ENCODE peak calls at places on chromosomes 6 and 20, in four cellular contexts. I, O, H and F are unnamed samples.

GRCh38 chr6:46734867-46735719 is at the start of gene PLA2G7:
- DNase-seq in I (no peak), O (no peak), H (peak), F (no peak)

GRCh38 chr6:158666637-158667359 is 16.9 kb downstream of the SYTL3 start:
- DNase-seq in I (no peak), O (no peak), H (peak), F (no peak)

GRCh38 chr6:69580696-69581095 is 216.1 kb downstream of the LMBRD1 start:
- DNase-seq in I (no peak), O (no peak), H (no peak), F (no peak)

GRCh38 chr20:9807176-9807575 is 31.7 kb downstream of the PAK5 start:
- DNase-seq in I (no peak), O (no peak), H (no peak), F (no peak)

GRCh38 chr6:82248233-82248735 is 740 bp upstream of the IBTK start:
- DNase-seq in I (peak), O (no peak), H (peak), F (no peak)

GRCh38 chr6:108074359-108075144 is at the start of gene OSTM1:
- DNase-seq in I (peak), O (peak), H (peak), F (peak)

GRCh38 chr6:151747890-151748289 is 59.6 kb upstream of the ESR1 start:
- DNase-seq in I (no peak), O (no peak), H (no peak), F (no peak)

GRCh38 chr20:38181207-38181693 is 16.2 kb upstream of the TGM2 start:
- DNase-seq in I (no peak), O (no peak), H (no peak), F (no peak)

GRCh38 chr6:35409245-35409644 is 42.9 kb upstream of the FANCE start:
- DNase-seq in I (no peak), O (no peak), H (no peak), F (no peak)

GRCh38 chr6:89977808-89978748 is 83.8 kb downstream of the GJA10 start:
- DNase-seq in I (no peak), O (no peak), H (no peak), F (no peak)

GRCh38 chr6:132648828-132649227 is 10.2 kb downstream of the TAAR1 start:
- DNase-seq in I (no peak), O (no peak), H (no peak), F (no peak)

GRCh38 chr20:2108987-2109386 is 7.4 kb downstream of the STK35 start:
- DNase-seq in I (no peak), O (no peak), H (no peak), F (no peak)

GRCh38 chr6:11796819-11797218 is 18.2 kb upstream of the ADTRP start:
- DNase-seq in I (no peak), O (no peak), H (no peak), F (no peak)

GRCh38 chr20:35451295-35451694 is 4.1 kb upstream of the CEP250 start:
- DNase-seq in I (no peak), O (no peak), H (peak), F (no peak)

GRCh38 chr6:118770112-118770788 is 118.9 kb upstream of the CEP85L start:
- DNase-seq in I (no peak), O (no peak), H (no peak), F (no peak)

GRCh38 chr6:45421700-45422540 is 44.2 kb upstream of the SUPT3H start:
- DNase-seq in I (peak), O (peak), H (peak), F (peak)

GRCh38 chr6:37417393-37417792 is 15.6 kb upstream of the CMTR1 start:
- DNase-seq in I (no peak), O (no peak), H (no peak), F (no peak)

GRCh38 chr20:44542902-44543301 is 21.0 kb upstream of the SERINC3 start:
- DNase-seq in I (no peak), O (no peak), H (no peak), F (no peak)

GRCh38 chr6:27669278-27669797 is 196.4 kb upstream of the ZNF184 start:
- DNase-seq in I (no peak), O (no peak), H (no peak), F (no peak)

GRCh38 chr6:34951741-34952140 is 62.7 kb downstream of the ANKS1A start:
- DNase-seq in I (no peak), O (no peak), H (no peak), F (no peak)

GRCh38 chr20:39871013-39871412 is 818.0 kb downstream of the MAFB start:
- DNase-seq in I (no peak), O (no peak), H (no peak), F (no peak)

GRCh38 chr6:30836431-30836866 is 47.9 kb upstream of the DDR1 start:
- DNase-seq in I (no peak), O (no peak), H (peak), F (no peak)

GRCh38 chr20:62470003-62470402 is 5.8 kb downstream of the GATA5 start:
- DNase-seq in I (no peak), O (no peak), H (no peak), F (no peak)

GRCh38 chr6:36418558-36418957 is 24.1 kb downstream of the PXT1 start:
- DNase-seq in I (no peak), O (no peak), H (no peak), F (no peak)

GRCh38 chr6:48135352-48136084 is 24.5 kb upstream of the PTCHD4 start:
- DNase-seq in I (no peak), O (no peak), H (no peak), F (no peak)

GRCh38 chr6:24931296-24931695 is 4.5 kb downstream of the RIPOR2 start:
- DNase-seq in I (no peak), O (no peak), H (no peak), F (no peak)

GRCh38 chr6:128069180-128069579 is 168.3 kb upstream of the THEMIS start:
- DNase-seq in I (no peak), O (no peak), H (no peak), F (no peak)

GRCh38 chr6:33700391-33701050 is 11.0 kb downstream of the UQCC2 start:
- DNase-seq in I (peak), O (peak), H (peak), F (peak)

GRCh38 chr6:157552956-157553485 is 172.0 kb downstream of the ZDHHC14 start:
- DNase-seq in I (no peak), O (no peak), H (no peak), F (no peak)

GRCh38 chr6:149651056-149651455 is 2.5 kb upstream of the KATNA1 start:
- DNase-seq in I (no peak), O (no peak), H (no peak), F (no peak)

GRCh38 chr6:136669299-136669699 is 119.1 kb upstream of the MAP7 start:
- DNase-seq in I (no peak), O (no peak), H (peak), F (no peak)

GRCh38 chr6:84774174-84775158 is 10.1 kb upstream of the TBX18 start:
- DNase-seq in I (no peak), O (no peak), H (no peak), F (no peak)

GRCh38 chr6:26520088-26520839 is 17.9 kb upstream of the HMGN4 start:
- DNase-seq in I (no peak), O (no peak), H (no peak), F (no peak)

GRCh38 chr6:73722318-73723060 is 26.5 kb downstream of the CD109 start:
- DNase-seq in I (no peak), O (no peak), H (no peak), F (no peak)

GRCh38 chr6:170040115-170040500 is 250.8 kb downstream of the DLL1 start:
- DNase-seq in I (no peak), O (no peak), H (no peak), F (no peak)

GRCh38 chr6:55943329-55943728 is 67.9 kb upstream of the BMP5 start:
- DNase-seq in I (no peak), O (no peak), H (no peak), F (no peak)